ENCODE peak calls at places on chromosomes 5 and 9, in eight cellular contexts. One of them, this sample, is unnamed.

GRCh38 chr9:33510264-33511183 is 13.5 kb upstream of the ANKRD18B start:
- DNase-seq in WTC11: peak
- DNase-seq in AG04449: no peak
- DNase-seq in esophagus squamous epithelium: no peak
- DNase-seq in GM06990: peak
- DNase-seq in endothelial cell: peak
- DNase-seq in choroid plexus epithelial cell: peak
- DNase-seq in Calu3: peak
- DNase-seq in this sample: peak

GRCh38 chr5:21646469-21646868 is 1206.7 kb downstream of the CDH12 start:
- DNase-seq in WTC11: no peak
- DNase-seq in AG04449: no peak
- DNase-seq in esophagus squamous epithelium: no peak
- DNase-seq in GM06990: no peak
- DNase-seq in endothelial cell: no peak
- DNase-seq in choroid plexus epithelial cell: peak
- DNase-seq in Calu3: no peak
- DNase-seq in this sample: no peak

GRCh38 chr5:149830579-149830978 is 100.5 kb downstream of the PPARGC1B start:
- DNase-seq in WTC11: no peak
- DNase-seq in AG04449: no peak
- DNase-seq in esophagus squamous epithelium: no peak
- DNase-seq in GM06990: no peak
- DNase-seq in endothelial cell: no peak
- DNase-seq in choroid plexus epithelial cell: no peak
- DNase-seq in Calu3: no peak
- DNase-seq in this sample: no peak

GRCh38 chr9:136093995-136094881 is 851 bp downstream of the NACC2 start:
- DNase-seq in WTC11: no peak
- DNase-seq in AG04449: no peak
- DNase-seq in esophagus squamous epithelium: no peak
- DNase-seq in GM06990: no peak
- DNase-seq in endothelial cell: peak
- DNase-seq in choroid plexus epithelial cell: peak
- DNase-seq in Calu3: peak
- DNase-seq in this sample: no peak

GRCh38 chr5:132526290-132526973 is 16.9 kb downstream of the IL5 start:
- DNase-seq in WTC11: peak
- DNase-seq in AG04449: no peak
- DNase-seq in esophagus squamous epithelium: no peak
- DNase-seq in GM06990: peak
- DNase-seq in endothelial cell: peak
- DNase-seq in choroid plexus epithelial cell: peak
- DNase-seq in Calu3: peak
- DNase-seq in this sample: peak

GRCh38 chr9:104805441-104805840 is 41.5 kb downstream of the NIPSNAP3B start:
- DNase-seq in WTC11: no peak
- DNase-seq in AG04449: no peak
- DNase-seq in esophagus squamous epithelium: no peak
- DNase-seq in GM06990: no peak
- DNase-seq in endothelial cell: no peak
- DNase-seq in choroid plexus epithelial cell: no peak
- DNase-seq in Calu3: no peak
- DNase-seq in this sample: no peak

GRCh38 chr9:136143215-136144001 is 24.7 kb upstream of the TMEM250 start:
- DNase-seq in WTC11: peak
- DNase-seq in AG04449: no peak
- DNase-seq in esophagus squamous epithelium: no peak
- DNase-seq in GM06990: no peak
- DNase-seq in endothelial cell: peak
- DNase-seq in choroid plexus epithelial cell: peak
- DNase-seq in Calu3: peak
- DNase-seq in this sample: no peak

GRCh38 chr5:124906339-124907097 is 160.1 kb upstream of the ZNF608 start:
- DNase-seq in WTC11: peak
- DNase-seq in AG04449: peak
- DNase-seq in esophagus squamous epithelium: no peak
- DNase-seq in GM06990: no peak
- DNase-seq in endothelial cell: peak
- DNase-seq in choroid plexus epithelial cell: peak
- DNase-seq in Calu3: peak
- DNase-seq in this sample: no peak

GRCh38 chr5:137361275-137361674 is 137.9 kb downstream of the SPOCK1 start:
- DNase-seq in WTC11: no peak
- DNase-seq in AG04449: peak
- DNase-seq in esophagus squamous epithelium: no peak
- DNase-seq in GM06990: no peak
- DNase-seq in endothelial cell: no peak
- DNase-seq in choroid plexus epithelial cell: no peak
- DNase-seq in Calu3: no peak
- DNase-seq in this sample: no peak

GRCh38 chr5:73733219-73733618 is 107.2 kb downstream of the ARHGEF28 start:
- DNase-seq in WTC11: no peak
- DNase-seq in AG04449: no peak
- DNase-seq in esophagus squamous epithelium: no peak
- DNase-seq in GM06990: no peak
- DNase-seq in endothelial cell: no peak
- DNase-seq in choroid plexus epithelial cell: peak
- DNase-seq in Calu3: no peak
- DNase-seq in this sample: no peak

GRCh38 chr5:110194191-110194590 is 504.5 kb downstream of the MAN2A1 start:
- DNase-seq in WTC11: no peak
- DNase-seq in AG04449: no peak
- DNase-seq in esophagus squamous epithelium: no peak
- DNase-seq in GM06990: no peak
- DNase-seq in endothelial cell: no peak
- DNase-seq in choroid plexus epithelial cell: no peak
- DNase-seq in Calu3: no peak
- DNase-seq in this sample: no peak

GRCh38 chr9:5438301-5439162 is 807 bp upstream of the PLGRKT start:
- DNase-seq in WTC11: no peak
- DNase-seq in AG04449: no peak
- DNase-seq in esophagus squamous epithelium: no peak
- DNase-seq in GM06990: peak
- DNase-seq in endothelial cell: no peak
- DNase-seq in choroid plexus epithelial cell: peak
- DNase-seq in Calu3: no peak
- DNase-seq in this sample: peak

GRCh38 chr5:139646111-139646510 is 2.0 kb upstream of the CXXC5 start:
- DNase-seq in WTC11: no peak
- DNase-seq in AG04449: no peak
- DNase-seq in esophagus squamous epithelium: no peak
- DNase-seq in GM06990: no peak
- DNase-seq in endothelial cell: no peak
- DNase-seq in choroid plexus epithelial cell: no peak
- DNase-seq in Calu3: no peak
- DNase-seq in this sample: peak

GRCh38 chr5:168916266-168916665 is 337.1 kb upstream of the PANK3 start:
- DNase-seq in WTC11: peak
- DNase-seq in AG04449: no peak
- DNase-seq in esophagus squamous epithelium: no peak
- DNase-seq in GM06990: no peak
- DNase-seq in endothelial cell: no peak
- DNase-seq in choroid plexus epithelial cell: no peak
- DNase-seq in Calu3: no peak
- DNase-seq in this sample: no peak

GRCh38 chr5:138276402-138277054 is 2.1 kb upstream of the GFRA3 start:
- DNase-seq in WTC11: no peak
- DNase-seq in AG04449: no peak
- DNase-seq in esophagus squamous epithelium: no peak
- DNase-seq in GM06990: no peak
- DNase-seq in endothelial cell: no peak
- DNase-seq in choroid plexus epithelial cell: no peak
- DNase-seq in Calu3: no peak
- DNase-seq in this sample: no peak

GRCh38 chr5:91885291-91886265 is 502.5 kb upstream of the ARRDC3 start:
- DNase-seq in WTC11: no peak
- DNase-seq in AG04449: no peak
- DNase-seq in esophagus squamous epithelium: no peak
- DNase-seq in GM06990: no peak
- DNase-seq in endothelial cell: no peak
- DNase-seq in choroid plexus epithelial cell: no peak
- DNase-seq in Calu3: peak
- DNase-seq in this sample: no peak

GRCh38 chr5:107853696-107854095 is 183.0 kb upstream of the EFNA5 start:
- DNase-seq in WTC11: no peak
- DNase-seq in AG04449: no peak
- DNase-seq in esophagus squamous epithelium: no peak
- DNase-seq in GM06990: no peak
- DNase-seq in endothelial cell: no peak
- DNase-seq in choroid plexus epithelial cell: no peak
- DNase-seq in Calu3: no peak
- DNase-seq in this sample: no peak

DNA sequence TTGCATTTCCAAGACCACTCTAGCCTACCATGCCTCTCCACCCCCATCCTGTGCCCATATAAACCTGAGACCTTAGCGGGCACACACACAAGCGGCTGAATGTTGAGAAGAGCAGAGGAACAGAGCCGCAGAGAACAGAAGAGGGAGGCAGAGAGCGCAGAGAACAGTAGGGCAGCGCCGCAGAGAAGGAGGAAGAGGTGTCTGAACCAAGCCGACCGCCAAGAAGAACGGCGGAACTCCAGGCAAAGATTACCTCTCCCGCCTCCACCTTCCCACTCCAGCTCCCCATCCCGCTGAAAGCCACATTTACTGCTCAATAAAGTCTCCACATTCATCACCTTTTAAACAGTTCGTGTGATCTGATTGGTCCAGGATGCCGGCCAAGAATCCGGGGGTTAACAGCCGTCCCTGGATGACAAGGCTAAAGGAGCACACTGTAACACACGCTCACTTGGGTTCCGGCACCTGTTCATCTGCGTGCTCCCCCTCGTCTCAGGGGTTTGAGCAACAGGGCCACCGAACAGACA is 33.2 kb downstream of the GRIN3A start:
- DNase-seq in WTC11: peak
- DNase-seq in AG04449: no peak
- DNase-seq in esophagus squamous epithelium: no peak
- DNase-seq in GM06990: peak
- DNase-seq in endothelial cell: peak
- DNase-seq in choroid plexus epithelial cell: peak
- DNase-seq in Calu3: peak
- DNase-seq in this sample: no peak
- TF ChIP-seq CTCF in WTC11: no peak
- TF ChIP-seq CTCF in AG04449: peak
- TF ChIP-seq CTCF in esophagus squamous epithelium: no peak
- TF ChIP-seq CTCF in GM06990: no peak
- TF ChIP-seq CTCF in endothelial cell: no peak
- TF ChIP-seq CTCF in choroid plexus epithelial cell: peak
- TF ChIP-seq CTCF in Calu3: no peak
- TF ChIP-seq CTCF in this sample: no peak

GRCh38 chr9:77841739-77842386 is 189.7 kb downstream of the GNAQ start:
- DNase-seq in WTC11: no peak
- DNase-seq in AG04449: no peak
- DNase-seq in esophagus squamous epithelium: no peak
- DNase-seq in GM06990: no peak
- DNase-seq in endothelial cell: no peak
- DNase-seq in choroid plexus epithelial cell: no peak
- DNase-seq in Calu3: no peak
- DNase-seq in this sample: no peak
- TF ChIP-seq CTCF in WTC11: no peak
- TF ChIP-seq CTCF in AG04449: peak
- TF ChIP-seq CTCF in esophagus squamous epithelium: peak
- TF ChIP-seq CTCF in GM06990: peak
- TF ChIP-seq CTCF in endothelial cell: no peak
- TF ChIP-seq CTCF in choroid plexus epithelial cell: peak
- TF ChIP-seq CTCF in Calu3: no peak
- TF ChIP-seq CTCF in this sample: no peak

GRCh38 chr5:35384658-35385057 is 154.4 kb upstream of the PRLR start:
- DNase-seq in WTC11: no peak
- DNase-seq in AG04449: no peak
- DNase-seq in esophagus squamous epithelium: no peak
- DNase-seq in GM06990: no peak
- DNase-seq in endothelial cell: no peak
- DNase-seq in choroid plexus epithelial cell: no peak
- DNase-seq in Calu3: no peak
- DNase-seq in this sample: no peak
- TF ChIP-seq CTCF in WTC11: no peak
- TF ChIP-seq CTCF in AG04449: no peak
- TF ChIP-seq CTCF in esophagus squamous epithelium: no peak
- TF ChIP-seq CTCF in GM06990: no peak
- TF ChIP-seq CTCF in endothelial cell: no peak
- TF ChIP-seq CTCF in choroid plexus epithelial cell: no peak
- TF ChIP-seq CTCF in Calu3: no peak
- TF ChIP-seq CTCF in this sample: no peak

GRCh38 chr5:84870369-84870768 is 485.7 kb upstream of the EDIL3 start:
- DNase-seq in WTC11: no peak
- DNase-seq in AG04449: no peak
- DNase-seq in esophagus squamous epithelium: no peak
- DNase-seq in GM06990: no peak
- DNase-seq in endothelial cell: no peak
- DNase-seq in choroid plexus epithelial cell: no peak
- DNase-seq in Calu3: no peak
- DNase-seq in this sample: no peak
- TF ChIP-seq CTCF in WTC11: no peak
- TF ChIP-seq CTCF in AG04449: no peak
- TF ChIP-seq CTCF in esophagus squamous epithelium: no peak
- TF ChIP-seq CTCF in GM06990: no peak
- TF ChIP-seq CTCF in endothelial cell: no peak
- TF ChIP-seq CTCF in choroid plexus epithelial cell: no peak
- TF ChIP-seq CTCF in Calu3: no peak
- TF ChIP-seq CTCF in this sample: no peak

DNA sequence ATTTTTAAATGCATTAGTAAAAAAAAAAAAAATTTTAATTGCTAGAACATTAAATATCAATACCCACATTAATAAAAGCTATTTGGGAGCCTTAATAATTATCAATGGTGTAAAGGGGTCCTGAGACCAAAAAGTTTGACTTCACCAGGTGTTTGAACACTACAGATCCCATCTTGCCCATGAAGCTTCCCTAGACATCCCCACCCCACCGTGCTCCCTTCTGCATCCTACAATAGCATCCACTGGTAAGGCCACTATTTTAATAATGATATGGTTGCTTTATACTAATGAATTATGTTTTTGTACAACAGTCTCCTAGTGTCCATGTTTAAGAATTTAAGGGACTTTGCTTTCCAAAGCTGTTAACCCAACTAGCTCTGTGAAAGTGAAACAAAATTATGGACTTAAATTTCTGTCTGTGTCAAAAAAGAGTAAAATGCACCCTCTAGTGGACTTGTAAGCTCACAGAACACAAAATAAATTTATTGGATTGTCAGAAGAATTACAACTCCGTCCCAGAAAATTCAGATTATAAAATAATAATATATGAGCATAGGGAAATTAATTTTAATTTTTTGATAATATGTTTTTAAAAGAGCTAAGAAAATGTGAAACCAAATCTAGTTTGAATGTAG is 76.0 kb downstream of the ARL15 start:
- DNase-seq in WTC11: no peak
- DNase-seq in AG04449: peak
- DNase-seq in esophagus squamous epithelium: no peak
- DNase-seq in GM06990: no peak
- DNase-seq in endothelial cell: no peak
- DNase-seq in choroid plexus epithelial cell: peak
- DNase-seq in Calu3: no peak
- DNase-seq in this sample: no peak
- TF ChIP-seq CTCF in WTC11: no peak
- TF ChIP-seq CTCF in AG04449: peak
- TF ChIP-seq CTCF in esophagus squamous epithelium: peak
- TF ChIP-seq CTCF in GM06990: peak
- TF ChIP-seq CTCF in endothelial cell: peak
- TF ChIP-seq CTCF in choroid plexus epithelial cell: peak
- TF ChIP-seq CTCF in Calu3: no peak
- TF ChIP-seq CTCF in this sample: no peak

GRCh38 chr5:65834306-65834705 is 92.1 kb upstream of the ERBIN start:
- DNase-seq in WTC11: no peak
- DNase-seq in AG04449: no peak
- DNase-seq in esophagus squamous epithelium: no peak
- DNase-seq in GM06990: no peak
- DNase-seq in endothelial cell: no peak
- DNase-seq in choroid plexus epithelial cell: no peak
- DNase-seq in Calu3: no peak
- DNase-seq in this sample: no peak
- TF ChIP-seq CTCF in WTC11: no peak
- TF ChIP-seq CTCF in AG04449: no peak
- TF ChIP-seq CTCF in esophagus squamous epithelium: no peak
- TF ChIP-seq CTCF in GM06990: no peak
- TF ChIP-seq CTCF in endothelial cell: no peak
- TF ChIP-seq CTCF in choroid plexus epithelial cell: no peak
- TF ChIP-seq CTCF in Calu3: no peak
- TF ChIP-seq CTCF in this sample: no peak

This sample was measured in activated B cell treated with CpG ODN at 0.5 μM for 24 hours.